ENCODE peak calls at places on chromosomes 3 and 15, in eight cellular contexts. One of them, this sample, is unnamed. For H3K36me3, the result is how much of the 10 kb centered on the place peaks cover.

GRCh38 chr15:74784854-74785715 is 3.2 kb downstream of the CSK start:
- DNase-seq in K562: no peak
- DNase-seq in stomach: no peak
- DNase-seq in body of pancreas: no peak
- DNase-seq in heart left ventricle: no peak
- DNase-seq in vagina: no peak
- DNase-seq in tibial nerve: no peak
- DNase-seq in IMR-90: no peak
- DNase-seq in this sample: no peak

GRCh38 chr3:52281980-52282801 is 3.7 kb upstream of the WDR82 start:
- DNase-seq in K562: no peak
- DNase-seq in stomach: no peak
- DNase-seq in body of pancreas: no peak
- DNase-seq in heart left ventricle: no peak
- DNase-seq in vagina: no peak
- DNase-seq in tibial nerve: no peak
- DNase-seq in IMR-90: no peak
- DNase-seq in this sample: no peak

GRCh38 chr3:192130534-192131132 is 596.7 kb downstream of the FGF12 start:
- DNase-seq in K562: peak
- DNase-seq in stomach: peak
- DNase-seq in body of pancreas: peak
- DNase-seq in heart left ventricle: peak
- DNase-seq in vagina: no peak
- DNase-seq in tibial nerve: no peak
- DNase-seq in IMR-90: peak
- DNase-seq in this sample: peak

GRCh38 chr3:82133070-82133606 is 371.7 kb upstream of the GBE1 start:
- DNase-seq in K562: peak
- DNase-seq in stomach: peak
- DNase-seq in body of pancreas: peak
- DNase-seq in heart left ventricle: peak
- DNase-seq in vagina: no peak
- DNase-seq in tibial nerve: peak
- DNase-seq in IMR-90: peak
- DNase-seq in this sample: peak

GRCh38 chr3:52979190-52979983 is 66.5 kb downstream of the SFMBT1 start:
- DNase-seq in K562: no peak
- DNase-seq in stomach: no peak
- DNase-seq in body of pancreas: no peak
- DNase-seq in heart left ventricle: no peak
- DNase-seq in vagina: no peak
- DNase-seq in tibial nerve: no peak
- DNase-seq in IMR-90: no peak
- DNase-seq in this sample: no peak

GRCh38 chr3:100465871-100466777 is 26.3 kb upstream of the TMEM45A start:
- DNase-seq in K562: no peak
- DNase-seq in stomach: no peak
- DNase-seq in body of pancreas: no peak
- DNase-seq in heart left ventricle: no peak
- DNase-seq in vagina: no peak
- DNase-seq in tibial nerve: no peak
- DNase-seq in IMR-90: no peak
- DNase-seq in this sample: no peak

GRCh38 chr3:72593881-72594397 is 254.3 kb downstream of the SHQ1 start:
- DNase-seq in K562: no peak
- DNase-seq in stomach: no peak
- DNase-seq in body of pancreas: no peak
- DNase-seq in heart left ventricle: no peak
- DNase-seq in vagina: no peak
- DNase-seq in tibial nerve: no peak
- DNase-seq in IMR-90: peak
- DNase-seq in this sample: no peak

GRCh38 chr3:44805960-44806359 is 44.4 kb downstream of the KIF15 start:
- DNase-seq in K562: peak
- DNase-seq in stomach: no peak
- DNase-seq in body of pancreas: no peak
- DNase-seq in heart left ventricle: no peak
- DNase-seq in vagina: no peak
- DNase-seq in tibial nerve: no peak
- DNase-seq in IMR-90: no peak
- DNase-seq in this sample: no peak

GRCh38 chr3:129661766-129662165 is 55.3 kb upstream of the PLXND1 start:
- DNase-seq in K562: no peak
- DNase-seq in stomach: no peak
- DNase-seq in body of pancreas: no peak
- DNase-seq in heart left ventricle: no peak
- DNase-seq in vagina: no peak
- DNase-seq in tibial nerve: no peak
- DNase-seq in IMR-90: no peak
- DNase-seq in this sample: no peak

GRCh38 chr3:37221407-37221806 is 47.0 kb upstream of the LRRFIP2 start:
- DNase-seq in K562: no peak
- DNase-seq in stomach: no peak
- DNase-seq in body of pancreas: no peak
- DNase-seq in heart left ventricle: no peak
- DNase-seq in vagina: no peak
- DNase-seq in tibial nerve: no peak
- DNase-seq in IMR-90: peak
- DNase-seq in this sample: no peak

GRCh38 chr3:104879919-104880318 is 486.8 kb upstream of the ALCAM start:
- DNase-seq in K562: no peak
- DNase-seq in stomach: no peak
- DNase-seq in body of pancreas: no peak
- DNase-seq in heart left ventricle: no peak
- DNase-seq in vagina: no peak
- DNase-seq in tibial nerve: no peak
- DNase-seq in IMR-90: peak
- DNase-seq in this sample: peak

GRCh38 chr3:155386306-155386705 is 92.8 kb upstream of the STRIT1 start:
- DNase-seq in K562: no peak
- DNase-seq in stomach: no peak
- DNase-seq in body of pancreas: no peak
- DNase-seq in heart left ventricle: no peak
- DNase-seq in vagina: no peak
- DNase-seq in tibial nerve: no peak
- DNase-seq in IMR-90: no peak
- DNase-seq in this sample: no peak

GRCh38 chr3:190323241-190323617 is 983 bp upstream of the CLDN1 start:
- DNase-seq in K562: no peak
- DNase-seq in stomach: peak
- DNase-seq in body of pancreas: peak
- DNase-seq in heart left ventricle: no peak
- DNase-seq in vagina: no peak
- DNase-seq in tibial nerve: no peak
- DNase-seq in IMR-90: no peak
- DNase-seq in this sample: no peak

GRCh38 chr15:70474682-70475438 is 288.5 kb downstream of the UACA start:
- DNase-seq in K562: no peak
- DNase-seq in stomach: peak
- DNase-seq in body of pancreas: peak
- DNase-seq in heart left ventricle: peak
- DNase-seq in vagina: peak
- DNase-seq in tibial nerve: peak
- DNase-seq in IMR-90: peak
- DNase-seq in this sample: peak

GRCh38 chr3:150365132-150365604 is 42.9 kb upstream of the TSC22D2 start:
- DNase-seq in K562: peak
- DNase-seq in stomach: no peak
- DNase-seq in body of pancreas: no peak
- DNase-seq in heart left ventricle: no peak
- DNase-seq in vagina: no peak
- DNase-seq in tibial nerve: no peak
- DNase-seq in IMR-90: peak
- DNase-seq in this sample: no peak

GRCh38 chr3:187967982-187968381 is 186.0 kb upstream of the LPP start:
- DNase-seq in K562: no peak
- DNase-seq in stomach: no peak
- DNase-seq in body of pancreas: no peak
- DNase-seq in heart left ventricle: no peak
- DNase-seq in vagina: no peak
- DNase-seq in tibial nerve: no peak
- DNase-seq in IMR-90: peak
- DNase-seq in this sample: no peak

GRCh38 chr3:184177767-184178306 is 3.2 kb downstream of the AP2M1 start:
- DNase-seq in K562: no peak
- DNase-seq in stomach: no peak
- DNase-seq in body of pancreas: no peak
- DNase-seq in heart left ventricle: no peak
- DNase-seq in vagina: no peak
- DNase-seq in tibial nerve: no peak
- DNase-seq in IMR-90: no peak
- DNase-seq in this sample: no peak
- H3K36me3 ChIP-seq in K562: half or more
- H3K36me3 ChIP-seq in stomach: half or more
- H3K36me3 ChIP-seq in body of pancreas: under half
- H3K36me3 ChIP-seq in heart left ventricle: half or more
- H3K36me3 ChIP-seq in vagina: half or more
- H3K36me3 ChIP-seq in tibial nerve: under half
- H3K36me3 ChIP-seq in IMR-90: half or more
- H3K36me3 ChIP-seq in this sample: under half

DNA sequence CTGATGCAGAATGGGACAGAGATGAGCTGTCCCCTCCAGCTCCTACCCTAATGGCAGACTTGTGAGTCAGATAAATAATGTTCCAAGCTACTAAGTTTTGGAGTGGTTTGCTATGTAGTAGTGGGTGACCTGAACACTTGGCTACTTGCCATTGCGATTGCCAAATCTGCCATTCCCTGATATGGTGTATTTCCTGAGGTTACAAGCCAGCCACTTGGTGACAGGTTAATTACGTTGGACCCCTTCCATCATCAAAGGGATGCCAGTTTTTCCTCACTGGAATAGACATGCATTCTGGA is 33.6 kb downstream of the MORF4L1 start:
- DNase-seq in K562: no peak
- DNase-seq in stomach: peak
- DNase-seq in body of pancreas: peak
- DNase-seq in heart left ventricle: no peak
- DNase-seq in vagina: no peak
- DNase-seq in tibial nerve: no peak
- DNase-seq in IMR-90: peak
- DNase-seq in this sample: peak
- TF ChIP-seq POLR2A in K562: peak
- TF ChIP-seq POLR2A in stomach: no peak
- TF ChIP-seq POLR2A in body of pancreas: no peak
- TF ChIP-seq POLR2A in heart left ventricle: no peak
- TF ChIP-seq POLR2A in vagina: no peak
- TF ChIP-seq POLR2A in tibial nerve: no peak
- TF ChIP-seq POLR2A in IMR-90: no peak
- TF ChIP-seq POLR2A in this sample: no peak

GRCh38 chr15:68796576-68796975 is 24.1 kb downstream of the ANP32A start:
- DNase-seq in K562: no peak
- DNase-seq in stomach: no peak
- DNase-seq in body of pancreas: no peak
- DNase-seq in heart left ventricle: no peak
- DNase-seq in vagina: no peak
- DNase-seq in tibial nerve: no peak
- DNase-seq in IMR-90: no peak
- DNase-seq in this sample: no peak
- H3K27ac ChIP-seq in K562: no peak
- H3K27ac ChIP-seq in stomach: peak
- H3K27ac ChIP-seq in body of pancreas: no peak
- H3K27ac ChIP-seq in heart left ventricle: no peak
- H3K27ac ChIP-seq in vagina: peak
- H3K27ac ChIP-seq in tibial nerve: peak
- H3K27ac ChIP-seq in IMR-90: no peak
- H3K27ac ChIP-seq in this sample: no peak

GRCh38 chr15:59180946-59181345 is 25.7 kb upstream of the LDHAL6B start:
- DNase-seq in K562: no peak
- DNase-seq in stomach: no peak
- DNase-seq in body of pancreas: no peak
- DNase-seq in heart left ventricle: no peak
- DNase-seq in vagina: no peak
- DNase-seq in tibial nerve: no peak
- DNase-seq in IMR-90: peak
- DNase-seq in this sample: no peak
- H3K36me3 ChIP-seq in K562: under half
- H3K36me3 ChIP-seq in stomach: under half
- H3K36me3 ChIP-seq in body of pancreas: under half
- H3K36me3 ChIP-seq in heart left ventricle: half or more
- H3K36me3 ChIP-seq in vagina: under half
- H3K36me3 ChIP-seq in tibial nerve: under half
- H3K36me3 ChIP-seq in IMR-90: under half
- H3K36me3 ChIP-seq in this sample: under half

GRCh38 chr3:48845170-48845569 is 2.5 kb downstream of the PRKAR2A start:
- DNase-seq in K562: no peak
- DNase-seq in stomach: no peak
- DNase-seq in body of pancreas: no peak
- DNase-seq in heart left ventricle: no peak
- DNase-seq in vagina: no peak
- DNase-seq in tibial nerve: no peak
- DNase-seq in IMR-90: no peak
- DNase-seq in this sample: no peak

GRCh38 chr3:48847586-48848423 is at the start of gene PRKAR2A:
- DNase-seq in K562: peak
- DNase-seq in stomach: peak
- DNase-seq in body of pancreas: peak
- DNase-seq in heart left ventricle: peak
- DNase-seq in vagina: peak
- DNase-seq in tibial nerve: peak
- DNase-seq in IMR-90: peak
- DNase-seq in this sample: peak

GRCh38 chr3:48848816-48849515 is 1.3 kb upstream of the PRKAR2A start:
- DNase-seq in K562: no peak
- DNase-seq in stomach: no peak
- DNase-seq in body of pancreas: peak
- DNase-seq in heart left ventricle: peak
- DNase-seq in vagina: no peak
- DNase-seq in tibial nerve: no peak
- DNase-seq in IMR-90: no peak
- DNase-seq in this sample: no peak

GRCh38 chr3:48851407-48851806 is 3.7 kb upstream of the PRKAR2A start:
- DNase-seq in K562: no peak
- DNase-seq in stomach: no peak
- DNase-seq in body of pancreas: peak
- DNase-seq in heart left ventricle: no peak
- DNase-seq in vagina: no peak
- DNase-seq in tibial nerve: no peak
- DNase-seq in IMR-90: peak
- DNase-seq in this sample: no peak

GRCh38 chr3:48847053-48847585 is 555 bp downstream of the PRKAR2A start:
- DNase-seq in K562: peak
- DNase-seq in stomach: peak
- DNase-seq in body of pancreas: peak
- DNase-seq in heart left ventricle: peak
- DNase-seq in vagina: no peak
- DNase-seq in tibial nerve: peak
- DNase-seq in IMR-90: peak
- DNase-seq in this sample: peak
- TF ChIP-seq POLR2A in K562: no peak
- TF ChIP-seq POLR2A in stomach: no peak
- TF ChIP-seq POLR2A in body of pancreas: no peak
- TF ChIP-seq POLR2A in heart left ventricle: no peak
- TF ChIP-seq POLR2A in vagina: no peak
- TF ChIP-seq POLR2A in tibial nerve: no peak
- TF ChIP-seq POLR2A in IMR-90: no peak
- TF ChIP-seq POLR2A in this sample: no peak